ENCODE peak calls at places on chromosomes 2 and 18, in five cellular contexts. W is cardiac muscle cell, S is neural progenitor cell, U is heart left ventricle, B is posterior cingulate gyrus. M is an unnamed sample.

GRCh38 chr18:73835656-73836055 is 312.0 kb downstream of the FBXO15 start:
- DNase-seq in S (no peak), W (no peak), U (no peak), B (no peak), M (no peak)

GRCh38 chr2:170162261-170162612 is 15.7 kb upstream of the MYO3B start:
- DNase-seq in B (no peak), S (no peak), W (no peak), U (no peak), M (no peak)

GRCh38 chr2:84942964-84943421 is 28.0 kb upstream of the KCMF1 start:
- DNase-seq in W (peak; percentile 22), U (no peak), B (no peak), S (no peak), M (peak; percentile 56)

GRCh38 chr2:43013821-43014345 is 212.5 kb downstream of the ZFP36L2 start:
- DNase-seq in S (no peak), B (no peak), U (no peak), W (no peak), M (no peak)

GRCh38 chr2:118202707-118203303 is 114.5 kb downstream of the INSIG2 start:
- DNase-seq in U (no peak), B (peak; percentile 12), W (peak; percentile 65), S (peak; percentile 76), M (peak; percentile 44)

GRCh38 chr2:236342507-236342906 is 78.3 kb upstream of the ASB18 start:
- DNase-seq in S (no peak), B (no peak), W (no peak), U (no peak), M (no peak)

GRCh38 chr2:200199576-200200263 is 106.8 kb upstream of the SPATS2L start:
- DNase-seq in U (no peak), B (no peak), W (no peak), S (peak; percentile 49), M (no peak)

GRCh38 chr18:66749030-66749429 is 145.1 kb upstream of the CDH19 start:
- DNase-seq in B (no peak), S (peak; percentile 34), W (peak; percentile 63), U (no peak), M (no peak)